ENCODE peak calls at places on chromosomes 16 and 17, in five cellular contexts. J, V, M, S and Z are unnamed samples.

GRCh38 chr16:89733322-89733721 is 12.0 kb downstream of the ZNF276 start:
- DNase-seq in S (no peak), V (no peak), J (no peak), M (no peak), Z (no peak)

GRCh38 chr17:69723316-69723715 is 308.8 kb downstream of the MAP2K6 start:
- DNase-seq in V (no peak), J (no peak), S (no peak), M (no peak), Z (no peak)

GRCh38 chr17:68096111-68096510 is 60.6 kb downstream of the KPNA2 start:
- DNase-seq in V (no peak), M (no peak), J (no peak), S (no peak), Z (no peak)

GRCh38 chr17:7015587-7016020 is 3.2 kb downstream of the RNASEK start:
- DNase-seq in M (no peak), S (no peak), J (no peak), V (no peak), Z (no peak)

GRCh38 chr17:9928601-9929341 is 23.7 kb upstream of the RCVRN start:
- DNase-seq in M (peak), J (no peak), S (peak), V (no peak), Z (no peak)

GRCh38 chr16:30567991-30568638 is 3.4 kb downstream of the ZNF688 start:
- DNase-seq in V (peak), J (no peak), S (peak), M (no peak), Z (no peak)

GRCh38 chr16:80084614-80085013 is 456.2 kb upstream of the DYNLRB2 start:
- DNase-seq in V (no peak), M (peak), S (peak), J (no peak), Z (no peak)

GRCh38 chr17:57899822-57900221 is 50.0 kb upstream of the MRPS23 start:
- DNase-seq in S (no peak), M (no peak), J (no peak), V (no peak), Z (no peak)

GRCh38 chr17:63700528-63701441 is 860 bp upstream of the LIMD2 start:
- DNase-seq in S (peak), J (peak), M (no peak), V (peak), Z (no peak)

GRCh38 chr17:71180801-71181385 is 939.9 kb upstream of the SOX9 start:
- DNase-seq in M (peak), J (no peak), S (peak), V (no peak), Z (peak)

GRCh38 chr17:61002316-61002736 is 324.7 kb downstream of the BCAS3 start:
- DNase-seq in S (peak), J (peak), M (peak), V (no peak), Z (no peak)

GRCh38 chr16:31371619-31372484 is 16.9 kb downstream of the ITGAX start:
- DNase-seq in M (no peak), V (no peak), S (no peak), J (no peak), Z (no peak)

GRCh38 chr17:34365340-34365739 is 2.3 kb upstream of the CCL1 start:
- DNase-seq in V (no peak), S (no peak), J (peak), M (no peak), Z (no peak)

GRCh38 chr16:4937782-4938682 is 1.1 kb upstream of the PPL start:
- DNase-seq in V (no peak), M (no peak), S (no peak), J (no peak), Z (no peak)

GRCh38 chr17:10226930-10227695 is 28.7 kb upstream of the GAS7 start:
- DNase-seq in S (peak), V (peak), M (peak), J (no peak), Z (no peak)

GRCh38 chr17:7557825-7558543 is 566 bp upstream of the TNFSF13 start:
- DNase-seq in S (peak), V (no peak), J (peak), M (no peak), Z (no peak)

GRCh38 chr17:2853111-2853721 is 57.0 kb downstream of the RAP1GAP2 start:
- DNase-seq in M (no peak), S (peak), J (no peak), V (peak), Z (no peak)

GRCh38 chr16:26673011-26673410 is 393.7 kb upstream of the C16orf82 start:
- DNase-seq in M (no peak), S (no peak), V (no peak), J (no peak), Z (no peak)

GRCh38 chr17:10631701-10632100 is 25.4 kb downstream of the MYH3 start:
- DNase-seq in M (no peak), S (no peak), V (no peak), J (no peak), Z (no peak)

GRCh38 chr17:17115620-17116019 is 73.4 kb downstream of the MPRIP start:
- DNase-seq in M (no peak), J (no peak), V (no peak), S (no peak), Z (no peak)

GRCh38 chr17:77316191-77316641 is 175.4 kb downstream of the SEC14L1 start:
- DNase-seq in S (peak), J (no peak), V (no peak), M (no peak), Z (no peak)

GRCh38 chr17:50551884-50552283 is 4.9 kb downstream of the SPATA20 start:
- DNase-seq in M (no peak), S (no peak), V (no peak), J (no peak), Z (no peak)

GRCh38 chr17:50689956-50690886 is 17.5 kb downstream of the ANKRD40 start:
- DNase-seq in S (peak), V (no peak), J (no peak), M (no peak), Z (no peak)

GRCh38 chr16:1029259-1029545 is 43.3 kb upstream of the SSTR5 start:
- DNase-seq in M (no peak), V (no peak), J (no peak), S (no peak), Z (no peak)

GRCh38 chr17:83009414-83010322 is 69.7 kb upstream of the METRNL start:
- DNase-seq in S (no peak), M (no peak), J (no peak), V (no peak), Z (no peak)

GRCh38 chr16:6684076-6684673 is 648.5 kb upstream of the RBFOX1 start:
- DNase-seq in V (no peak), S (no peak), J (no peak), M (peak), Z (no peak)

GRCh38 chr17:80827646-80828643 is 163.7 kb upstream of the CHMP6 start:
- DNase-seq in V (no peak), J (no peak), M (no peak), S (no peak), Z (no peak)

GRCh38 chr17:61457226-61457983 is 5.2 kb downstream of the TBX4 start:
- DNase-seq in V (no peak), J (no peak), M (no peak), S (no peak), Z (no peak)

GRCh38 chr17:21085707-21086106 is 41.1 kb upstream of the DHRS7B start:
- DNase-seq in J (no peak), V (no peak), S (no peak), M (no peak), Z (no peak)

GRCh38 chr16:9107025-9107970 is 15.9 kb downstream of the HAPSTR1 start:
- DNase-seq in J (no peak), S (no peak), M (no peak), V (no peak), Z (no peak)

GRCh38 chr16:79261461-79261860 is 339.1 kb downstream of the MAF start:
- DNase-seq in S (no peak), M (peak), J (no peak), V (no peak), Z (no peak)

GRCh38 chr16:56424791-56425438 is 430 bp downstream of the AMFR start:
- DNase-seq in J (peak), S (peak), V (peak), M (peak), Z (no peak)

GRCh38 chr17:82019905-82020873 is 2.5 kb downstream of the CENPX start:
- DNase-seq in S (peak), J (peak), M (peak), V (peak), Z (no peak)

GRCh38 chr16:48609453-48610023 is 442 bp downstream of the N4BP1 start:
- DNase-seq in S (peak), J (no peak), V (no peak), M (peak), Z (no peak)

GRCh38 chr17:41885733-41886132 is 20.5 kb upstream of the KLHL11 start:
- DNase-seq in S (no peak), V (no peak), J (no peak), M (peak), Z (no peak)

GRCh38 chr16:9048302-9048700 is 43.1 kb upstream of the HAPSTR1 start:
- DNase-seq in J (no peak), M (no peak), S (peak), V (no peak), Z (no peak)

GRCh38 chr17:17822189-17822978 is 14.4 kb downstream of the SREBF1 start:
- DNase-seq in J (no peak), M (no peak), V (no peak), S (peak), Z (no peak)